ENCODE peak calls at places on chromosomes 11 and 22, in nine cellular contexts. S, R, L, J, K, A, B, G and Q are unnamed samples.

GRCh38 chr11:122822241-122822640 is 16.1 kb upstream of the CRTAM start:
- DNase-seq in S (no peak), R (no peak), L (no peak), J (no peak), K (no peak), A (no peak), B (no peak), G (no peak), Q (no peak)

GRCh38 chr11:67538306-67538705 is 15.1 kb upstream of the CABP2 start:
- DNase-seq in S (no peak), R (no peak), L (no peak), J (no peak), K (no peak), A (no peak), B (no peak), G (no peak), Q (no peak)

GRCh38 chr22:20979243-20979809 is 2.8 kb upstream of the LZTR1 start:
- DNase-seq in S (peak; percentile 65), R (peak; percentile 91), L (peak; percentile 98), J (peak; percentile 60), K (peak; percentile 26), A (no peak), B (peak; percentile 57), G (peak; percentile 89), Q (peak; percentile 43)

GRCh38 chr22:36134167-36134566 is 26.4 kb downstream of the APOL3 start:
- DNase-seq in S (no peak), R (no peak), L (no peak), J (no peak), K (no peak), A (no peak), B (no peak), G (no peak), Q (no peak)

GRCh38 chr11:41622707-41623359 is 163.4 kb upstream of the LRRC4C start:
- DNase-seq in S (no peak), R (peak; percentile 56), L (no peak), J (no peak), K (no peak), A (no peak), B (no peak), G (no peak), Q (no peak)

GRCh38 chr22:36612458-36612857 is 83.5 kb upstream of the EIF3D start:
- DNase-seq in S (no peak), R (no peak), L (no peak), J (no peak), K (no peak), A (no peak), B (no peak), G (no peak), Q (no peak)

GRCh38 chr11:87743002-87743401 is 432.2 kb downstream of the RAB38 start:
- DNase-seq in S (no peak), R (no peak), L (no peak), J (no peak), K (no peak), A (no peak), B (no peak), G (no peak), Q (no peak)

GRCh38 chr22:39664485-39665200 is 94.1 kb downstream of the CACNA1I start:
- DNase-seq in S (peak; percentile 62), R (no peak), L (peak; percentile 97), J (no peak), K (no peak), A (no peak), B (no peak), G (peak; percentile 60), Q (no peak)

GRCh38 chr11:86245369-86246292 is 1.1 kb downstream of the EED start:
- DNase-seq in S (peak; percentile 17), R (no peak), L (peak; percentile 38), J (no peak), K (no peak), A (no peak), B (peak; percentile 4), G (peak; percentile 44), Q (no peak)

GRCh38 chr11:100684101-100685065 is 2.7 kb upstream of the ARHGAP42 start:
- DNase-seq in S (no peak), R (no peak), L (no peak), J (no peak), K (no peak), A (no peak), B (no peak), G (no peak), Q (no peak)

GRCh38 chr22:37633693-37634504 is 5.6 kb upstream of the SH3BP1 start:
- DNase-seq in S (peak; percentile 61), R (peak; percentile 90), L (peak; percentile 78), J (peak; percentile 90), K (peak; percentile 50), A (no peak), B (peak; percentile 51), G (peak; percentile 74), Q (peak; percentile 43)

DNA sequence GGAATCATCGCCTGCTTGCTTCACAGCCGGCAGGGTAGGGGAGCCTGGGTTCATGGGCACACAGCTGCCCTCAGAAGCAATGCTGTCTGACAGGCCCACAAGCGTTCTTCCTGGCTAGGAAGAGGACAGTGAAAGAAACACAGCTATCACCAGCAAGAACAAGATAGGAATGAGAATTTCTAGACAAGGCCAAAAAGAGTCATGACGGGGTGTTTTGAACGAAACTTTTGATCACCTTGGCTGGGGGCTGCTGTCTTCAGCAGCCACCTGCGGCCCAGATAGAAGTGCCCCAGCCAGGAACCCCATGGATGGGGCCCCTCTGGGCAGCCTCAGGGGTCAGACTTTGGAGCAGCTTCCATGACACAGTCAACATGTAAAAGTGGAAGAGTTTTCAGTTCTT is 41.8 kb downstream of the GAB4 start:
- DNase-seq in S (no peak), R (no peak), L (no peak), J (no peak), K (no peak), A (no peak), B (no peak), G (no peak), Q (no peak)
- H3K9me3 ChIP-seq in S (peaks cover 58% of the 10 kb centered on the region), R (no peaks in the 10 kb centered on the region), L (no peaks in the 10 kb centered on the region), J (no peaks in the 10 kb centered on the region), K (no peaks in the 10 kb centered on the region), A (no peaks in the 10 kb centered on the region), B (no peaks in the 10 kb centered on the region), G (no peaks in the 10 kb centered on the region), Q (no peaks in the 10 kb centered on the region)

DNA sequence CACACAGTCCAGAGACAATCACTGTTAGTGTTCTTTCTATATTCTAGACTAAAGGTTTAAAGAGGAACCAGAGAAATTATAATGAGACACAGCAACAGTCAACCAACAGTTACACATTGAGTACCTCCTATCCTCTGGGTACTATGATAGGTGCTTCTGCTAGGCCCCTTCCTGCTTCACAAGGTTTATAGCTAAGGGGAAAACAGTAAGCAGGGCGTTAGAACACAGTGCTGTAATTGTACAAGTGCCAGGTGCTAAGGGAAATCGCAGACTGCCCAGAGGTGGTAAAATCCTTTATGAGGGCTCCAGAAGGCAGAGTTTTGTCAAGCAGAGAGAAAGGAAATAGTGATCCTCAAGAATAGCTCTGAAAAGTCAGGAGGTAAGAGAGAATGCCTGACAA is 297.2 kb upstream of the FAT3 start:
- DNase-seq in S (no peak), R (no peak), L (no peak), J (no peak), K (no peak), A (no peak), B (no peak), G (no peak), Q (no peak)
- H3K9me3 ChIP-seq in S (no peaks in the 10 kb centered on the region), R (no peaks in the 10 kb centered on the region), L (no peaks in the 10 kb centered on the region), J (no peaks in the 10 kb centered on the region), K (no peaks in the 10 kb centered on the region), A (no peaks in the 10 kb centered on the region), B (no peaks in the 10 kb centered on the region), G (no peaks in the 10 kb centered on the region), Q (no peaks in the 10 kb centered on the region)

GRCh38 chr22:49573109-49573765 is 254.4 kb downstream of the BRD1 start:
- DNase-seq in S (no peak), R (no peak), L (no peak), J (no peak), K (no peak), A (no peak), B (no peak), G (no peak), Q (no peak)

GRCh38 chr22:49574861-49575702 is 252.6 kb downstream of the BRD1 start:
- DNase-seq in S (no peak), R (no peak), L (no peak), J (no peak), K (no peak), A (no peak), B (no peak), G (no peak), Q (no peak)

GRCh38 chr22:49575703-49576081 is 252.0 kb downstream of the BRD1 start:
- DNase-seq in S (no peak), R (no peak), L (no peak), J (no peak), K (no peak), A (no peak), B (no peak), G (no peak), Q (no peak)

GRCh38 chr22:49576241-49577141 is 251.2 kb downstream of the BRD1 start:
- DNase-seq in S (no peak), R (no peak), L (no peak), J (no peak), K (no peak), A (no peak), B (no peak), G (no peak), Q (no peak)

DNA sequence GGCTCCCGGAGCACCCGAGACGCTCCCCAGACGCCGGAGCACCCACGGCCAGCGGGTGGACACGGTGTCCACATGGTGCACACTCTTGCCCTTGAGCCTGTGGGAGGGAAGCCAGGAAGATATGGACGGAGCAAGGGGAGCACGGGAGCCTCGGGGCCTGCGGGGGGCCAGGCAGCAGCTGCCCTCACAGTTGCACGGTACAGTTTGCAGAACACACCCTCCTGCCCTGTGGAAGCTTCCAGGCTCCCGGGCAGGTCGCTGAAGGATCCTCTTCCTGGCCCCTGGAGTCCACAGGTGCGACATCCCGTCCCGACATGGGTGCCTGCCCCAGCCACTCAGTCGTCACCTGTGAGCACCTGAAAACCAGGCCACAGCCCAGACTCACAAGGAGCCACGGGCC is 253.5 kb downstream of the BRD1 start:
- DNase-seq in S (no peak), R (no peak), L (no peak), J (no peak), K (no peak), A (no peak), B (no peak), G (no peak), Q (no peak)
- H3K9me3 ChIP-seq in S (no peaks in the 10 kb centered on the region), R (no peaks in the 10 kb centered on the region), L (no peaks in the 10 kb centered on the region), J (no peaks in the 10 kb centered on the region), K (no peaks in the 10 kb centered on the region), A (no peaks in the 10 kb centered on the region), B (no peaks in the 10 kb centered on the region), G (no peaks in the 10 kb centered on the region), Q (no peaks in the 10 kb centered on the region)

GRCh38 chr11:54930930-54931329 is 224.3 kb downstream of the OR4A5 start:
- DNase-seq in S (no peak), R (no peak), L (no peak), J (no peak), K (no peak), A (no peak), B (no peak), G (no peak), Q (no peak)

DNA sequence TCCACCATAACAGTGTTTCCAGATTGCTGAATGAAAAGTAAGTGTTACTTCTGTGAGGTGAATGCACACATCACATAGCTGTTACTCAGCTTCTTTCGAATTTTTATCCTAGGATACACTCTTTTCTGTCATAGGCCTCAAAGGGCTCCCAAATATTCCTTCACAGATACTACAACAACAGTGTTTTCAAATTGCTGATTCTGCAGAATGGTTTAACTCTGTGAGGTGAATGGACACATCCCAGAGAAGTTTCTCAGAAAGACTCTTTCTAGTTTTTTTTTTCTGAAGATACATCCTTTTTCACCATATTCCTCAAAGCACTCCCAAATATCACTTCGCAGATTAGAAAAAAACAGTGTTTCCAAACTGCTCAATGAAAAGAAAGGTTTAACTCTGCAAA is 221.1 kb downstream of the OR4A5 start:
- DNase-seq in S (no peak), R (no peak), L (no peak), J (no peak), K (no peak), A (no peak), B (no peak), G (no peak), Q (no peak)
- H3K9me3 ChIP-seq in S (peaks cover 6% of the 10 kb centered on the region), R (peaks cover 79% of the 10 kb centered on the region), L (no peaks in the 10 kb centered on the region), J (peaks cover 100% of the 10 kb centered on the region), K (peaks cover 79% of the 10 kb centered on the region), A (peaks cover 69% of the 10 kb centered on the region), B (peaks cover 5% of the 10 kb centered on the region), G (peaks cover 10% of the 10 kb centered on the region), Q (no peaks in the 10 kb centered on the region)